ENCODE peak calls at places on chromosomes 4 and X, in five cellular contexts. K is H1, U is HepG2, X is GM12891, L is K562. I is an unnamed sample.

GRCh38 chr4:34850426-34850825 is 1393.9 kb downstream of the ARAP2 start:
- DNase-seq in K (no peak), U (no peak), X (no peak), L (no peak), I (no peak)

GRCh38 chr4:79597266-79597665 is 189.2 kb upstream of the GK2 start:
- DNase-seq in K (no peak), U (no peak), X (no peak), L (no peak), I (no peak)

GRCh38 chr4:156505341-156505955 is 466.2 kb downstream of the PDGFC start:
- DNase-seq in K (peak; percentile 19), U (no peak), X (no peak), L (no peak), I (no peak)

GRCh38 chr4:6582889-6583504 is 8.0 kb downstream of the MAN2B2 start:
- DNase-seq in K (no peak), U (peak; percentile 55), X (no peak), L (peak; percentile 80), I (no peak)

GRCh38 chr4:53786632-53787031 is 195.3 kb upstream of the LNX1 start:
- DNase-seq in K (no peak), U (no peak), X (no peak), L (no peak), I (no peak)

GRCh38 chrX:1874416-1874815 is 259.6 kb downstream of the ASMT start:
- DNase-seq in K (no peak), U (no peak), X (no peak), L (no peak), I (no peak)

GRCh38 chr4:52573551-52573950 is 85.5 kb downstream of the USP46 start:
- DNase-seq in K (no peak), U (no peak), X (no peak), L (no peak), I (no peak)

GRCh38 chrX:141405486-141405877 is 163.2 kb upstream of the SPANXC start:
- DNase-seq in K (no peak), U (no peak), X (no peak), L (no peak), I (no peak)

GRCh38 chr4:47933798-47934197 is 19.4 kb upstream of the NFXL1 start:
- DNase-seq in K (no peak), U (peak; percentile 32), X (no peak), L (peak; percentile 18), I (no peak)

GRCh38 chr4:42844422-42844821 is 48.1 kb upstream of the GRXCR1 start:
- DNase-seq in K (no peak), U (no peak), X (no peak), L (no peak), I (no peak)

GRCh38 chr4:184357783-184358182 is 116.6 kb downstream of the IRF2 start:
- DNase-seq in K (no peak), U (no peak), X (no peak), L (no peak), I (no peak)

GRCh38 chr4:184356366-184356765 is 118.0 kb downstream of the IRF2 start:
- DNase-seq in K (no peak), U (no peak), X (no peak), L (no peak), I (no peak)

GRCh38 chr4:184357164-184357563 is 117.2 kb downstream of the IRF2 start:
- DNase-seq in K (no peak), U (no peak), X (no peak), L (no peak), I (no peak)

GRCh38 chr4:184359905-184360304 is 114.4 kb downstream of the IRF2 start:
- DNase-seq in K (no peak), U (no peak), X (no peak), L (no peak), I (no peak)

GRCh38 chr4:184358521-184359232 is 115.7 kb downstream of the IRF2 start:
- DNase-seq in K (no peak), U (no peak), X (no peak), L (no peak), I (no peak)
- TF ChIP-seq POLR2AphosphoS5 in K (no peak), U (no peak), X (no peak), L (no peak), I (no peak)

DNA sequence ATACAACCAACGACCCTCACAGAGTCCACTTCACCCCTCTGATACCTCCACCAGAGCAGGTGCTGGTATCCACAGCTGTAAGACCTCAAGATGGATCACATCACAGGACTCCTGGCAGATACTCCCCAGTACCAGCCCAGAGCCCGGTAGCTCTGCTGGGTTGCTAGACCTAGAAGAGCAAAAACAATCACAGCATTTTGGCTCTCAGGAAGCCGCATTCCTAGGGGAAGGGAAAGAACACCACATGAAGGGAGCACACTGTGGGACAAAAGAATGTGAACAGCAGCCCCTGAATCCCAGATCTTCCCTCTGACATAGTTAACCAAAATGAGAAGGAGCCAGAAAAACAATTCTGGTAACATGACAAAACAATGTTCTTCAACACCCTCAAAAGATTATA is 303.1 kb upstream of the GRIA3 start:
- DNase-seq in K (no peak), U (no peak), X (no peak), L (no peak), I (no peak)
- TF ChIP-seq TAF1 in K (no peak), U (no peak), X (no peak), L (no peak), I (no peak)

GRCh38 chrX:128020701-128021100 is 31.5 kb downstream of the ACTRT1 start:
- DNase-seq in K (no peak), U (peak; percentile 2), X (no peak), L (no peak), I (no peak)
- TF ChIP-seq POLR2A in K (no peak), U (no peak), X (no peak), L (no peak), I (no peak)

DNA sequence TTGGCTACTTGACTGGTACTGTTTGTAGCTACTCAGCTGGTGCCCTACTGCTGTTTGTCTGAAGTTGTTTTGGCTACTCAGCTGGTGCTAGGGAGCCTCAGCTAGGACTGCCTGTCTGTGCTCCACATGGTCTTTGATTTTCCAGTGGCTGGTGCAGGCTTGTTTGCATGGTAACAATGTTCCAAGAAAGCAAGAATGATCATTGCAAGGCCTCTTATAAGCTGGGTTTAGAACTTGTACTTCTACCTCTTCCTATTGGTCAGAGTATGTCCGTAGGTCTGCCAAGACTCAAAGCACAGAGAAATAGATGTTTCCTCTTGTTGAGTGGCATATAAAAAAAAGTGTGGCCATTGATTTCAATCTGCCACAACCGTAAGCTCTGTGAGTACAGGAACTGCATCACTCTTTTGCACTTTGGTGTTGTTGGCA is 17.6 kb downstream of the NFKB1 start:
- DNase-seq in K (no peak), U (no peak), X (no peak), L (no peak), I (no peak)
- TF ChIP-seq POLR2AphosphoS5 in K (no peak), U (no peak), X (no peak), L (no peak), I (no peak)

DNA sequence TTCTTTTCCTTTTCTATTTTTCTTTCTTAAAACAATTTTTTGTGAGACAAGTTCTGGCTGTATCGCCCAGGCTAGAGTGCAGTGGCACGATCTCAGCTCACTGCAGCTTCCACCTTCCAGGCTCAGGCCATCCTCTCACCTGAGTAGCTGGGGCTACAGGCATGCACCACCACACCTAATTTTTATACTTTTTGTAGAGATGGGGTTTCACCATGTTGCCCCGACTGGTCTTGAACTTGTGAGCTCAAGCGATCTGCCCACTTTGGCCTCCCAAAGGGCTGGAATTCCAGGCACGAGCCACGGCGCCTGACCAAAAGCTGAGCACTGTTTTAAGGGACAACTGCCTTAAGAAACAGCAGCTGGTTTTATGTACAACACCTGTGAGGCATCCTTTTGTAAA is 9.3 kb upstream of the NAT8L start:
- DNase-seq in K (no peak), U (no peak), X (no peak), L (no peak), I (no peak)
- TF ChIP-seq TAF1 in K (no peak), U (no peak), X (no peak), L (no peak), I (no peak)

GRCh38 chr4:41215969-41216293 is 1.6 kb upstream of the APBB2 start:
- DNase-seq in K (no peak), U (no peak), X (no peak), L (no peak), I (no peak)

GRCh38 chr4:41215155-41215554 is 813 bp upstream of the APBB2 start:
- DNase-seq in K (no peak), U (no peak), X (no peak), L (no peak), I (no peak)

GRCh38 chr4:41212221-41213203 is 1.8 kb downstream of the APBB2 start:
- DNase-seq in K (no peak), U (peak; percentile 64), X (no peak), L (no peak), I (no peak)

GRCh38 chr4:41213563-41214157 is 682 bp downstream of the APBB2 start:
- DNase-seq in K (no peak), U (no peak), X (peak; percentile 13), L (no peak), I (peak; percentile 21)

DNA sequence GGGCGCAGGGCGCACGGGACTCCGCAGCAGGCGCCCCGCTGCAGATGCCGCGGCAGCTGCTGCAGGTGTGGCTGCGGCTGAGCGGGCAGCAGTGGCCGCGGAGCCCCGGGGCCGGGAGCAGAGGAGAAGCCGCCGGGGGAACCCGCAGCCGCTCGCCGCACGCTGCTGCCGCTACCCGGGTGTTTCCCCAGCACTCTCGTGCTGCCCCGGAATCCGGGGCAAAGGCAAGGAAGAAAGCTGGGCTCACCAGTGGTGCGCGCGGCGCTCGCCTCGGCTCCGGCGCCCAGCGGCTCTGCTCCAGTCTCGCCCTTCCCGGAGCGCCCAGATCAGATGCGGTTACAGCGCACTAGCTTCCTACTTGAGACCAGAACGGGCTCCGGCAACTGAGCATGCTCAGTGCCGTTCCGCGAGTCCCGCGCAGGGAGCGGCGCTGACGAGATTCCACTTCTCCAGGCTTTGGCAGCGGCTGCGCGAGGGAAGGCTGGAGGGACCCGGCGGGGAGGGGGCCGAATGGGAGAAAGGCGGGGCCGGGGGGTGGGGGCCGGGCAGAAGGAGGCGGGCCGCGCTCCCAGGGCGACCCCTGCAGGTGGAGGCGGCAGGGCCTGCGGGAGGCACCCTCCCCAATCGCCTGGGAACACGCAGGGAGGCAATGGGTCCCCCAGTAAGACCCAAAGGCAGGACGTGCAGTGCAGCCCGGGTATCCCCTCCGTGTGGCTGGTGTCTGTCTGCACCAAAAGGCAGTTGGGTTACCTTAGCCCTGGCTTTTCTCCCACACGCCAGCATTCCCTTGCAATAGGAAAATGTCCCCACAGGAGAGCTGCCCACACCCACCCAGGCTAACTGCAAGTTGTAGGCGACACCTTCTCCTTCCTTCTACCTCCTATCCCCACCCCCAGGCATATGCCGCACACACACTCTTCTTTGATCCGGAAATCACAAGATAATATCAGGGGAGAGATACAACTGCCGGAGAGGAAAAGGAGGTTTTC is at the start of gene APBB2:
- DNase-seq in K (peak; percentile 95), U (peak; percentile 94), X (peak; percentile 77), L (peak; percentile 86), I (peak; percentile 77)
- TF ChIP-seq POLR2A in K (peak; percentile 83), U (peak; percentile 79), X (no peak), L (no peak), I (peak; percentile 76)

I was measured in GM12892.